ENCODE peak calls at places on chromosome 18, in six cellular contexts. One of them, this sample, is unnamed.

GRCh38 chr18:3246636-3247242 is 862 bp upstream of the MYL12A start:
- DNase-seq in keratinocyte: no peak
- DNase-seq in heart left ventricle: peak; percentile 51
- DNase-seq in heart right ventricle: peak; percentile 26
- DNase-seq in thoracic aorta: no peak
- DNase-seq in AG04450: no peak
- DNase-seq in this sample: peak; percentile 53

GRCh38 chr18:27005589-27005988 is 140.1 kb upstream of the AQP4 start:
- DNase-seq in keratinocyte: no peak
- DNase-seq in heart left ventricle: no peak
- DNase-seq in AG04450: no peak
- DNase-seq in thoracic aorta: no peak
- DNase-seq in heart right ventricle: no peak
- DNase-seq in this sample: no peak

GRCh38 chr18:24342347-24342746 is 55.3 kb downstream of the OSBPL1A start:
- DNase-seq in heart right ventricle: no peak
- DNase-seq in heart left ventricle: no peak
- DNase-seq in AG04450: peak; percentile 21
- DNase-seq in keratinocyte: no peak
- DNase-seq in thoracic aorta: no peak
- DNase-seq in this sample: no peak

GRCh38 chr18:48294894-48295585 is 114.1 kb downstream of the ZBTB7C start:
- DNase-seq in thoracic aorta: no peak
- DNase-seq in keratinocyte: no peak
- DNase-seq in heart left ventricle: no peak
- DNase-seq in AG04450: no peak
- DNase-seq in heart right ventricle: no peak
- DNase-seq in this sample: no peak

GRCh38 chr18:70431203-70431624 is 142.4 kb downstream of the SOCS6 start:
- DNase-seq in heart right ventricle: no peak
- DNase-seq in AG04450: peak; percentile 47
- DNase-seq in heart left ventricle: no peak
- DNase-seq in thoracic aorta: no peak
- DNase-seq in keratinocyte: no peak
- DNase-seq in this sample: no peak

GRCh38 chr18:35334821-35335220 is 9.4 kb downstream of the ZNF24 start:
- DNase-seq in heart left ventricle: no peak
- DNase-seq in thoracic aorta: no peak
- DNase-seq in heart right ventricle: no peak
- DNase-seq in keratinocyte: no peak
- DNase-seq in AG04450: no peak
- DNase-seq in this sample: no peak

GRCh38 chr18:23822590-23823385 is 133.5 kb downstream of the LAMA3 start:
- DNase-seq in heart left ventricle: no peak
- DNase-seq in thoracic aorta: no peak
- DNase-seq in heart right ventricle: no peak
- DNase-seq in keratinocyte: no peak
- DNase-seq in AG04450: no peak
- DNase-seq in this sample: no peak

GRCh38 chr18:62170857-62171256 is 16.0 kb downstream of the PIGN start:
- DNase-seq in heart right ventricle: no peak
- DNase-seq in keratinocyte: no peak
- DNase-seq in thoracic aorta: no peak
- DNase-seq in heart left ventricle: no peak
- DNase-seq in AG04450: no peak
- DNase-seq in this sample: no peak

GRCh38 chr18:77342736-77343135 is 93.1 kb downstream of the GALR1 start:
- DNase-seq in heart right ventricle: no peak
- DNase-seq in thoracic aorta: no peak
- DNase-seq in keratinocyte: no peak
- DNase-seq in heart left ventricle: no peak
- DNase-seq in AG04450: no peak
- DNase-seq in this sample: peak; percentile 49

GRCh38 chr18:21851327-21851961 is 110.9 kb downstream of the MIB1 start:
- DNase-seq in heart right ventricle: no peak
- DNase-seq in keratinocyte: no peak
- DNase-seq in AG04450: no peak
- DNase-seq in heart left ventricle: no peak
- DNase-seq in thoracic aorta: no peak
- DNase-seq in this sample: no peak

GRCh38 chr18:27847412-27847811 is 329.5 kb downstream of the CDH2 start:
- DNase-seq in AG04450: no peak
- DNase-seq in heart left ventricle: no peak
- DNase-seq in keratinocyte: no peak
- DNase-seq in thoracic aorta: no peak
- DNase-seq in heart right ventricle: no peak
- DNase-seq in this sample: no peak

GRCh38 chr18:6376433-6377229 is 38.1 kb downstream of the L3MBTL4 start:
- DNase-seq in keratinocyte: no peak
- DNase-seq in AG04450: no peak
- DNase-seq in heart left ventricle: no peak
- DNase-seq in heart right ventricle: no peak
- DNase-seq in thoracic aorta: no peak
- DNase-seq in this sample: no peak

GRCh38 chr18:52312321-52312720 is 27.7 kb upstream of the DCC start:
- DNase-seq in keratinocyte: no peak
- DNase-seq in heart left ventricle: no peak
- DNase-seq in AG04450: no peak
- DNase-seq in heart right ventricle: no peak
- DNase-seq in thoracic aorta: no peak
- DNase-seq in this sample: no peak

GRCh38 chr18:22322251-22322691 is 95.4 kb downstream of the CTAGE1 start:
- DNase-seq in heart right ventricle: no peak
- DNase-seq in heart left ventricle: peak; percentile 58
- DNase-seq in AG04450: no peak
- DNase-seq in thoracic aorta: no peak
- DNase-seq in keratinocyte: no peak
- DNase-seq in this sample: no peak

GRCh38 chr18:71250191-71250590 is 961.3 kb downstream of the SOCS6 start:
- DNase-seq in AG04450: no peak
- DNase-seq in heart left ventricle: no peak
- DNase-seq in keratinocyte: no peak
- DNase-seq in heart right ventricle: no peak
- DNase-seq in thoracic aorta: no peak
- DNase-seq in this sample: no peak

GRCh38 chr18:23462876-23463275 is 9.8 kb downstream of the RIOK3 start:
- DNase-seq in heart right ventricle: no peak
- DNase-seq in heart left ventricle: no peak
- DNase-seq in AG04450: no peak
- DNase-seq in thoracic aorta: no peak
- DNase-seq in keratinocyte: no peak
- DNase-seq in this sample: no peak

GRCh38 chr18:26549103-26549485 is 741 bp upstream of the KCTD1 start:
- DNase-seq in thoracic aorta: no peak
- DNase-seq in heart right ventricle: no peak
- DNase-seq in heart left ventricle: no peak
- DNase-seq in AG04450: no peak
- DNase-seq in keratinocyte: no peak
- DNase-seq in this sample: peak; percentile 80

GRCh38 chr18:8107426-8107825 is 501.8 kb upstream of the RAB12 start:
- DNase-seq in heart left ventricle: no peak
- DNase-seq in AG04450: no peak
- DNase-seq in heart right ventricle: no peak
- DNase-seq in thoracic aorta: no peak
- DNase-seq in keratinocyte: no peak
- DNase-seq in this sample: no peak

GRCh38 chr18:34694611-34695165 is 15.4 kb upstream of the DTNA start:
- DNase-seq in thoracic aorta: no peak
- DNase-seq in AG04450: no peak
- DNase-seq in heart right ventricle: no peak
- DNase-seq in keratinocyte: no peak
- DNase-seq in heart left ventricle: no peak
- DNase-seq in this sample: no peak

GRCh38 chr18:26456070-26456491 is 92.3 kb downstream of the KCTD1 start:
- DNase-seq in keratinocyte: no peak
- DNase-seq in thoracic aorta: no peak
- DNase-seq in heart right ventricle: no peak
- DNase-seq in AG04450: no peak
- DNase-seq in heart left ventricle: no peak
- DNase-seq in this sample: no peak

GRCh38 chr18:12031836-12032235 is 50.5 kb downstream of the IMPA2 start:
- DNase-seq in AG04450: peak; percentile 37
- DNase-seq in heart left ventricle: peak; percentile 57
- DNase-seq in thoracic aorta: no peak
- DNase-seq in keratinocyte: no peak
- DNase-seq in heart right ventricle: peak; percentile 59
- DNase-seq in this sample: no peak

GRCh38 chr18:27661320-27662049 is 476.4 kb upstream of the CHST9 start:
- DNase-seq in keratinocyte: no peak
- DNase-seq in heart left ventricle: no peak
- DNase-seq in heart right ventricle: no peak
- DNase-seq in thoracic aorta: no peak
- DNase-seq in AG04450: no peak
- DNase-seq in this sample: no peak

GRCh38 chr18:59056706-59057492 is 82.8 kb upstream of the SEC11C start:
- DNase-seq in keratinocyte: peak; percentile 26
- DNase-seq in heart right ventricle: peak; percentile 82
- DNase-seq in AG04450: peak; percentile 15
- DNase-seq in thoracic aorta: no peak
- DNase-seq in heart left ventricle: peak; percentile 80
- DNase-seq in this sample: peak; percentile 87

GRCh38 chr18:55506074-55506473 is 81.9 kb downstream of the TCF4 start:
- DNase-seq in heart left ventricle: no peak
- DNase-seq in keratinocyte: no peak
- DNase-seq in AG04450: no peak
- DNase-seq in thoracic aorta: no peak
- DNase-seq in heart right ventricle: no peak
- DNase-seq in this sample: no peak

GRCh38 chr18:47735041-47735440 is 195.4 kb downstream of the SMAD2 start:
- DNase-seq in heart left ventricle: no peak
- DNase-seq in AG04450: no peak
- DNase-seq in thoracic aorta: no peak
- DNase-seq in keratinocyte: no peak
- DNase-seq in heart right ventricle: no peak
- DNase-seq in this sample: no peak

GRCh38 chr18:69490813-69491212 is 90.1 kb downstream of the DOK6 start:
- DNase-seq in heart left ventricle: no peak
- DNase-seq in AG04450: peak; percentile 23
- DNase-seq in keratinocyte: no peak
- DNase-seq in heart right ventricle: no peak
- DNase-seq in thoracic aorta: no peak
- DNase-seq in this sample: no peak

GRCh38 chr18:79677221-79677620 is 2.4 kb upstream of the CTDP1 start:
- DNase-seq in heart right ventricle: no peak
- DNase-seq in thoracic aorta: no peak
- DNase-seq in AG04450: no peak
- DNase-seq in heart left ventricle: no peak
- DNase-seq in keratinocyte: no peak
- DNase-seq in this sample: no peak

GRCh38 chr18:79677840-79678239 is 1.8 kb upstream of the CTDP1 start:
- DNase-seq in heart left ventricle: no peak
- DNase-seq in heart right ventricle: no peak
- DNase-seq in thoracic aorta: no peak
- DNase-seq in AG04450: no peak
- DNase-seq in keratinocyte: no peak
- DNase-seq in this sample: no peak

GRCh38 chr18:79668203-79668602 is 11.4 kb upstream of the CTDP1 start:
- DNase-seq in keratinocyte: no peak
- DNase-seq in heart left ventricle: no peak
- DNase-seq in thoracic aorta: no peak
- DNase-seq in heart right ventricle: no peak
- DNase-seq in AG04450: no peak
- DNase-seq in this sample: no peak

DNA sequence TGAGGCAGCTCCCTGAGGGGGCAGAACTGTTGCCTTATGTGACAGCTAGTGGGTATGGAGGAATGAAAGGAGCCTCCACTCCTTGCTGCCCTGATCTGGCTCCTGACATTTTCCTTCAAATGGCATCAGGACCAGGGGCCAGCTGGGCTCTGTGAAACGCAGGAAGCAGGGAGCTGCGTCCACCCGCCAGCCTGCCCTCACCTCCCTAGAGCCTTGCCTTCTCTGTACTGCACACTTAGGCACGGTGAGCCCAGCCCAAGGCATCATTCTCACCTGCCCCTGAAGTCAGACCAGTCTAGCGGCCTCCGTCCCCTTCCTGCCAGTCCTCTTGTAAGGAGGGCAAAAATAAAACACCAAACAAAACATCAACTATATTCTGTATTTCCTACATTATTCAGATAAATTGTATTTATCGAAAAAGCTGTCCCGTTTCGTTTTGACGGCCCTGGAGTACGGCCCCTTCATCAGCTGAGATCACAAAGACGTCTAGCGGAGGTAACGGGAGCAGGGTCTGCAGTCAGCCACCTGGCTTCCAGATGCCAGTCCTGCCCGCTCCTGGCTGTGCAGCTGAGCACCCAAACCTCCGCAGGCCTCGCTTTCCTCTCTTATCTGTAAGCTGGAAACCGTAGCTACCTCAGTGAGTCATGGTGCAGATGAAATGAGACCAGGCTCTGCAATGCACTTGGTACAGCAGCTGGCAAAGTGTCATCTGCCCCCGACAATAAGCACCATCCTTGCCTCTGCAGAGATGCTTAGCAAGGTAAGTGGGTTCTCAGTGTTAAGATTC is 6.9 kb upstream of the CTDP1 start:
- DNase-seq in AG04450: no peak
- DNase-seq in keratinocyte: no peak
- DNase-seq in thoracic aorta: no peak
- DNase-seq in heart right ventricle: no peak
- DNase-seq in heart left ventricle: no peak
- DNase-seq in this sample: no peak
- H3K27ac ChIP-seq in AG04450: no peak overlapping the region
- H3K27ac ChIP-seq in keratinocyte: no peak overlapping the region
- H3K27ac ChIP-seq in thoracic aorta: no peak overlapping the region
- H3K27ac ChIP-seq in heart right ventricle: no peak overlapping the region
- H3K27ac ChIP-seq in heart left ventricle: no peak overlapping the region
- H3K27ac ChIP-seq in this sample: no peak overlapping the region

GRCh38 chr18:56702946-56703345 is 51.8 kb downstream of the WDR7 start:
- DNase-seq in AG04450: no peak
- DNase-seq in keratinocyte: no peak
- DNase-seq in heart left ventricle: no peak
- DNase-seq in heart right ventricle: no peak
- DNase-seq in thoracic aorta: no peak
- DNase-seq in this sample: no peak
- TF ChIP-seq CTCF in AG04450: peak; percentile 63
- TF ChIP-seq CTCF in keratinocyte: peak; percentile 32
- TF ChIP-seq CTCF in heart left ventricle: peak; percentile 54
- TF ChIP-seq CTCF in heart right ventricle: peak; percentile 44
- TF ChIP-seq CTCF in thoracic aorta: no peak
- TF ChIP-seq CTCF in this sample: peak; percentile 15

DNA sequence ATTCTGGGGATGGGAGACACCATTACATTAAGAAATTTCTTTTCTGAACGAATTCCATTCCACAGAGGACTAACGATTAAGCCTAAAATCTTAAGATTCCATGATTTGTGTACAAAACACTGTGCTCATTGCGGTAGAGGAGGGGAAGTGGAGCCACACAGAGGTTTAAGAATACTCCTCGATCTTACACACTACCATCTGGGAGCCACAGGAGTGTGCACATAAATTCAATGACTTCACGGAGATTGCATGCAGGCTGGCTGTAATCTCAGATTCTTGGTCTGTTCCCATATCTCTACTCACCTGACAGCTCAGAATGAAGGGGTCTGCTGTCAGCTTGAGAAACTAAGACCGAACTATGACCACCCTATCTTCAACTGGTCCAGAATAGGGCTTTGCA is 762 bp downstream of the VPS4B start:
- DNase-seq in thoracic aorta: no peak
- DNase-seq in keratinocyte: no peak
- DNase-seq in AG04450: no peak
- DNase-seq in heart right ventricle: no peak
- DNase-seq in heart left ventricle: no peak
- DNase-seq in this sample: no peak
- H3K27ac ChIP-seq in thoracic aorta: peak overlapping the region; percentile 97
- H3K27ac ChIP-seq in keratinocyte: peak overlapping the region; percentile 99
- H3K27ac ChIP-seq in AG04450: peak overlapping the region; percentile 97
- H3K27ac ChIP-seq in heart right ventricle: peak overlapping the region; percentile 98
- H3K27ac ChIP-seq in heart left ventricle: peak overlapping the region; percentile 98
- H3K27ac ChIP-seq in this sample: peak overlapping the region; percentile 94

GRCh38 chr18:72819050-72819449 is 48.7 kb downstream of the NETO1 start:
- DNase-seq in AG04450: no peak
- DNase-seq in keratinocyte: no peak
- DNase-seq in heart left ventricle: no peak
- DNase-seq in heart right ventricle: no peak
- DNase-seq in thoracic aorta: no peak
- DNase-seq in this sample: no peak
- TF ChIP-seq CTCF in AG04450: no peak
- TF ChIP-seq CTCF in keratinocyte: no peak
- TF ChIP-seq CTCF in heart left ventricle: no peak
- TF ChIP-seq CTCF in heart right ventricle: no peak
- TF ChIP-seq CTCF in thoracic aorta: no peak
- TF ChIP-seq CTCF in this sample: no peak

This sample was measured in pancreas.